ENCODE peak calls at places on chromosome 16, in five cellular contexts. One of them, this sample, is unnamed.

GRCh38 chr16:5020551-5020950 is 13.2 kb downstream of the NAGPA start:
- DNase-seq in K562: no peak
- DNase-seq in HepG2: no peak
- DNase-seq in SK-N-SH: no peak
- DNase-seq in GM12878: no peak
- DNase-seq in this sample: no peak

GRCh38 chr16:24953721-24954120 is 61.4 kb downstream of the ARHGAP17 start:
- DNase-seq in K562: no peak
- DNase-seq in HepG2: no peak
- DNase-seq in SK-N-SH: no peak
- DNase-seq in GM12878: no peak
- DNase-seq in this sample: no peak

GRCh38 chr16:78407191-78407590 is 307.7 kb downstream of the WWOX start:
- DNase-seq in K562: no peak
- DNase-seq in HepG2: no peak
- DNase-seq in SK-N-SH: no peak
- DNase-seq in GM12878: no peak
- DNase-seq in this sample: no peak

GRCh38 chr16:66900721-66901441 is 17.8 kb downstream of the CDH16 start:
- DNase-seq in K562: peak; percentile 92
- DNase-seq in HepG2: no peak
- DNase-seq in SK-N-SH: peak; percentile 32
- DNase-seq in GM12878: no peak
- DNase-seq in this sample: no peak

GRCh38 chr16:24771779-24772157 is 42.3 kb downstream of the TNRC6A start:
- DNase-seq in K562: no peak
- DNase-seq in HepG2: peak; percentile 50
- DNase-seq in SK-N-SH: no peak
- DNase-seq in GM12878: no peak
- DNase-seq in this sample: no peak

GRCh38 chr16:70610273-70611223 is 35.8 kb upstream of the IL34 start:
- DNase-seq in K562: no peak
- DNase-seq in HepG2: no peak
- DNase-seq in SK-N-SH: no peak
- DNase-seq in GM12878: no peak
- DNase-seq in this sample: no peak

GRCh38 chr16:14071576-14072271 is 605 bp downstream of the MRTFB start:
- DNase-seq in K562: no peak
- DNase-seq in HepG2: peak; percentile 30
- DNase-seq in SK-N-SH: no peak
- DNase-seq in GM12878: no peak
- DNase-seq in this sample: peak; percentile 2

GRCh38 chr16:6016530-6017184 is 919.1 kb upstream of the EEF2KMT start:
- DNase-seq in K562: peak; percentile 65
- DNase-seq in HepG2: peak; percentile 29
- DNase-seq in SK-N-SH: peak; percentile 59
- DNase-seq in GM12878: no peak
- DNase-seq in this sample: peak; percentile 16

GRCh38 chr16:83554096-83554495 is 253.7 kb upstream of the HSBP1 start:
- DNase-seq in K562: no peak
- DNase-seq in HepG2: no peak
- DNase-seq in SK-N-SH: no peak
- DNase-seq in GM12878: no peak
- DNase-seq in this sample: no peak

GRCh38 chr16:2962334-2963073 is 1.6 kb upstream of the KREMEN2 start:
- DNase-seq in K562: no peak
- DNase-seq in HepG2: no peak
- DNase-seq in SK-N-SH: no peak
- DNase-seq in GM12878: no peak
- DNase-seq in this sample: no peak

GRCh38 chr16:47197536-47198179 is 53.9 kb upstream of the NETO2 start:
- DNase-seq in K562: no peak
- DNase-seq in HepG2: no peak
- DNase-seq in SK-N-SH: no peak
- DNase-seq in GM12878: no peak
- DNase-seq in this sample: no peak

GRCh38 chr16:83015871-83016270 is 389.1 kb downstream of the CDH13 start:
- DNase-seq in K562: no peak
- DNase-seq in HepG2: no peak
- DNase-seq in SK-N-SH: no peak
- DNase-seq in GM12878: no peak
- DNase-seq in this sample: no peak

GRCh38 chr16:67235816-67236547 is 9.1 kb downstream of the TMEM208 start:
- DNase-seq in K562: no peak
- DNase-seq in HepG2: no peak
- DNase-seq in SK-N-SH: no peak
- DNase-seq in GM12878: no peak
- DNase-seq in this sample: no peak

GRCh38 chr16:10835281-10835931 is 16.8 kb upstream of the TVP23A start:
- DNase-seq in K562: no peak
- DNase-seq in HepG2: no peak
- DNase-seq in SK-N-SH: no peak
- DNase-seq in GM12878: peak; percentile 84
- DNase-seq in this sample: no peak

GRCh38 chr16:13982446-13982845 is 62.5 kb downstream of the ERCC4 start:
- DNase-seq in K562: no peak
- DNase-seq in HepG2: no peak
- DNase-seq in SK-N-SH: no peak
- DNase-seq in GM12878: no peak
- DNase-seq in this sample: no peak

GRCh38 chr16:82754716-82755513 is 128.1 kb downstream of the CDH13 start:
- DNase-seq in K562: no peak
- DNase-seq in HepG2: no peak
- DNase-seq in SK-N-SH: no peak
- DNase-seq in GM12878: no peak
- DNase-seq in this sample: no peak

GRCh38 chr16:11494433-11494832 is 92.3 kb downstream of the LITAF start:
- DNase-seq in K562: no peak
- DNase-seq in HepG2: no peak
- DNase-seq in SK-N-SH: no peak
- DNase-seq in GM12878: no peak
- DNase-seq in this sample: no peak

GRCh38 chr16:2468725-2469398 is 2.2 kb upstream of the NTN3 start:
- DNase-seq in K562: no peak
- DNase-seq in HepG2: no peak
- DNase-seq in SK-N-SH: peak; percentile 89
- DNase-seq in GM12878: peak; percentile 49
- DNase-seq in this sample: peak; percentile 28

GRCh38 chr16:4240624-4241023 is 1.3 kb downstream of the SRL start:
- DNase-seq in K562: no peak
- DNase-seq in HepG2: no peak
- DNase-seq in SK-N-SH: peak; percentile 20
- DNase-seq in GM12878: no peak
- DNase-seq in this sample: no peak

GRCh38 chr16:15996432-15997109 is 47.2 kb downstream of the ABCC1 start:
- DNase-seq in K562: peak; percentile 50
- DNase-seq in HepG2: peak; percentile 99
- DNase-seq in SK-N-SH: peak; percentile 52
- DNase-seq in GM12878: no peak
- DNase-seq in this sample: no peak
- TF ChIP-seq GABPA in K562: no peak
- TF ChIP-seq GABPA in HepG2: no peak
- TF ChIP-seq GABPA in SK-N-SH: no peak
- TF ChIP-seq GABPA in GM12878: no peak
- TF ChIP-seq GABPA in this sample: no peak

DNA sequence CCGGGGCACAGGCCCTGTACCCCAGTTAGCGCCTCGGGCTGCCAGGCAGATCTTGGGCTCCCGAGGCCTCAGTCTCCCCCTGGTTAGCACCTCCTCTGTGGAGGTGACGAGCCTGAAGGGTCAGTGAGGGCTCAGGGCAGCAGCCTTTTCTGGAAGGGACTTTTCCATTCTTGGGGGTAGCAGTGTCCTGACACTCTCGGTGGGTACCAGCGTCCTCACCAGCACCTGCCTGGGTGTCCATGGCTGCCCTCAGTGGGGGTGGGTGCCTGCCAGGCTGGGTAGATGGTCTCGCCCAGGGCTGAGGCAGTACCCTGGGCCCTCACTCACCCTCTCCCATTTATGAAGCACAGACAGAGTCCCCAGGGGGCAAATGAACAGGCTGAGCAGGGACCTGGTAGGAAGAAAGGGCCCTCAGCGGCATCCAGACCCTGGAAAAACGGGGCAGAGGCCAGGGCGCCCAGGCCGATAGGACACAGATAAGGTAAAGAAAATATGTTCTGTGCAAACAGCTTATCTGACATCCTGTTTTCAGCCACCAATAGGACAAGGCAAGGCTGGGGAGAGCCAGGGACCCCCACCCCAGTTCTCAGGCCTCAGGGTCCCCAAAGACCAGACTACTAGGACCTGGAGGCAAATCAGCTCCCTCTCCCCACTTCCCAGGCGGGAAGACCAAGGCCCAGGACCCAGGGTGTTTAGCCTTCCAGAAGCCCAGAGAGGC is 50.9 kb downstream of the ZFPM1 start:
- DNase-seq in K562: no peak
- DNase-seq in HepG2: peak; percentile 57
- DNase-seq in SK-N-SH: no peak
- DNase-seq in GM12878: no peak
- DNase-seq in this sample: no peak
- TF ChIP-seq REST in K562: no peak
- TF ChIP-seq REST in HepG2: no peak
- TF ChIP-seq REST in SK-N-SH: no peak
- TF ChIP-seq REST in GM12878: no peak
- TF ChIP-seq REST in this sample: no peak

DNA sequence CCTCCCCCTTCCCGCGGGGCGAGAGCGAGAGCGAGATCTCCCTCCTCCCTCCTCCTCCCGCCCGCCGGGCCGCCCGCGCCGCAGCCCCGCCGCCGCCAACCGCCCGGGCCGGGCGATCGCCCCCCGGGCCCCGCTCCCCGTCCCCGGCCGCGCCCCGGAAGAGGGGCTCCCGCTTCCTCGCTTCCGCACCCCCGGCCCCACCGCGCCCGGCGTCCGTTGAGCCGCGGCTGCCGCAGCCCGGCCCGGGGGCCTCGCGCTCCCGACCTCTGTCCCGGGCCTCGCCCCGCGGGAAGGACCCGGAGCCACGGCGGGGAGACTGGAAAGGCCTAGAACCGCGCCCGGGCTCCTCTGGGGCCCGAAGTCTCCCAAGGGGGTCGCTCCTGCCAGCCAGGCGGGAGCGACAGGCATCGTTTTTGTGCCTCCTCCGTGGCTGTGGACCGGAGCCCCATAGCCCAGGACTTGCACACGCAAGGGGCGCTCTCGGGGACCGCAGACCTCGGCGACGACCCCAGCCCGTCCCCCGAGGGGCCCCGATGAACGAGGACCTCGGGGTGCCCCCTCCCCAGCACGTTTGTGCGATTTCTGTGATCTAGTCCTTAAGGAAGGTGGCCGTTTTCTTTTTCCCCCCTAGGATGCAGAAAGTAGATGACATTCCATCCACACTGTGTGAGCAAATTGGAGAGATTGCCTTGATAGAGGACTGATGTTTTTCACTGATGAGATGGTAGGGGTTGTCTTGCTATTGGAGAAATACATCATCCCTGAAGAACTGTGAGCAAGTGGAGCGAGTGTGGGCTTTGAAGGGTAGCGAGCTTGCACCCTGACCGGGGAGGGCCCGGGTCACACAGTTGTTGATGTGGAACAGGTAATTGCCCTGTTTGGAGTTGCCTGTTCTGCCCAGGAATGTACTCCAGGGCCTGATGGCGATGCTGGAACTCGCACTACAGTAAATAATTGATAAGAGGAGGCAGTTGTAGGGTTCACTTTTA is 610 bp downstream of the BANP start:
- DNase-seq in K562: no peak
- DNase-seq in HepG2: peak; percentile 48
- DNase-seq in SK-N-SH: peak; percentile 46
- DNase-seq in GM12878: no peak
- DNase-seq in this sample: no peak
- TF ChIP-seq GABPA in K562: no peak
- TF ChIP-seq GABPA in HepG2: no peak
- TF ChIP-seq GABPA in SK-N-SH: no peak
- TF ChIP-seq GABPA in GM12878: no peak
- TF ChIP-seq GABPA in this sample: no peak

GRCh38 chr16:50153648-50154368 is 702 bp downstream of the TENT4B start:
- DNase-seq in K562: peak; percentile 44
- DNase-seq in HepG2: no peak
- DNase-seq in SK-N-SH: peak; percentile 69
- DNase-seq in GM12878: no peak
- DNase-seq in this sample: peak; percentile 40

GRCh38 chr16:50154369-50154947 is 1.4 kb downstream of the TENT4B start:
- DNase-seq in K562: peak; percentile 40
- DNase-seq in HepG2: no peak
- DNase-seq in SK-N-SH: peak; percentile 25
- DNase-seq in GM12878: no peak
- DNase-seq in this sample: no peak

GRCh38 chr16:50152807-50153647 is at the start of gene TENT4B:
- DNase-seq in K562: peak; percentile 97
- DNase-seq in HepG2: peak; percentile 62
- DNase-seq in SK-N-SH: peak; percentile 99
- DNase-seq in GM12878: peak; percentile 57
- DNase-seq in this sample: peak; percentile 83

GRCh38 chr16:50155925-50156324 is 2.8 kb downstream of the TENT4B start:
- DNase-seq in K562: no peak
- DNase-seq in HepG2: no peak
- DNase-seq in SK-N-SH: no peak
- DNase-seq in GM12878: no peak
- DNase-seq in this sample: no peak

GRCh38 chr16:50156590-50156989 is 3.5 kb downstream of the TENT4B start:
- DNase-seq in K562: no peak
- DNase-seq in HepG2: no peak
- DNase-seq in SK-N-SH: no peak
- DNase-seq in GM12878: no peak
- DNase-seq in this sample: no peak
- TF ChIP-seq REST in K562: no peak
- TF ChIP-seq REST in HepG2: no peak
- TF ChIP-seq REST in SK-N-SH: no peak
- TF ChIP-seq REST in GM12878: no peak
- TF ChIP-seq REST in this sample: no peak

GRCh38 chr16:9763505-9763904 is 418.7 kb downstream of the GRIN2A start:
- DNase-seq in K562: no peak
- DNase-seq in HepG2: no peak
- DNase-seq in SK-N-SH: no peak
- DNase-seq in GM12878: no peak
- DNase-seq in this sample: no peak
- TF ChIP-seq GABPA in K562: no peak
- TF ChIP-seq GABPA in HepG2: no peak
- TF ChIP-seq GABPA in SK-N-SH: no peak
- TF ChIP-seq GABPA in GM12878: no peak
- TF ChIP-seq GABPA in this sample: no peak

GRCh38 chr16:23432176-23433128 is 20.5 kb downstream of the COG7 start:
- DNase-seq in K562: no peak
- DNase-seq in HepG2: peak; percentile 46
- DNase-seq in SK-N-SH: peak; percentile 22
- DNase-seq in GM12878: no peak
- DNase-seq in this sample: no peak

GRCh38 chr16:23433261-23433920 is 19.6 kb downstream of the COG7 start:
- DNase-seq in K562: no peak
- DNase-seq in HepG2: peak; percentile 38
- DNase-seq in SK-N-SH: no peak
- DNase-seq in GM12878: no peak
- DNase-seq in this sample: no peak

GRCh38 chr16:23423496-23424049 is 29.4 kb downstream of the COG7 start:
- DNase-seq in K562: no peak
- DNase-seq in HepG2: peak; percentile 21
- DNase-seq in SK-N-SH: no peak
- DNase-seq in GM12878: no peak
- DNase-seq in this sample: no peak

GRCh38 chr16:23424292-23424958 is 28.6 kb downstream of the COG7 start:
- DNase-seq in K562: no peak
- DNase-seq in HepG2: no peak
- DNase-seq in SK-N-SH: no peak
- DNase-seq in GM12878: no peak
- DNase-seq in this sample: no peak

GRCh38 chr16:23428351-23428750 is 24.6 kb downstream of the COG7 start:
- DNase-seq in K562: no peak
- DNase-seq in HepG2: no peak
- DNase-seq in SK-N-SH: no peak
- DNase-seq in GM12878: no peak
- DNase-seq in this sample: no peak
- TF ChIP-seq REST in K562: no peak
- TF ChIP-seq REST in HepG2: no peak
- TF ChIP-seq REST in SK-N-SH: no peak
- TF ChIP-seq REST in GM12878: no peak
- TF ChIP-seq REST in this sample: no peak

This sample was measured in HL-60.